ENCODE peak calls at places on chromosomes 1 and 21, in eight cellular contexts. W, I, Q, D, K, V, Y and H are unnamed samples. For H3K4me1, the result is how much of the 10 kb centered on the place peaks cover.

GRCh38 chr1:150089846-150090520 is 22.4 kb downstream of the VPS45 start:
- DNase-seq in W (no peak), I (no peak), Q (no peak), D (no peak), K (no peak), V (no peak), Y (no peak), H (no peak)

GRCh38 chr1:96992871-96993270 is 271.3 kb downstream of the PTBP2 start:
- DNase-seq in W (no peak), I (no peak), Q (no peak), D (no peak), K (no peak), V (no peak), Y (no peak), H (no peak)

GRCh38 chr1:26021647-26022403 is at the start of gene EXTL1:
- DNase-seq in W (peak), I (no peak), Q (no peak), D (peak), K (no peak), V (no peak), Y (no peak), H (peak)

GRCh38 chr1:47333922-47334764 is 553 bp downstream of the CMPK1 start:
- DNase-seq in W (peak), I (peak), Q (peak), D (peak), K (no peak), V (peak), Y (peak), H (peak)

GRCh38 chr1:16110456-16110855 is 37.0 kb upstream of the FAM131C start:
- DNase-seq in W (no peak), I (no peak), Q (no peak), D (no peak), K (no peak), V (no peak), Y (no peak), H (no peak)

GRCh38 chr1:43358121-43358745 is 548 bp upstream of the CDC20 start:
- DNase-seq in W (no peak), I (no peak), Q (peak), D (peak), K (no peak), V (no peak), Y (peak), H (no peak)

GRCh38 chr1:25890249-25891034 is 14.9 kb upstream of the PAQR7 start:
- DNase-seq in W (no peak), I (no peak), Q (no peak), D (no peak), K (no peak), V (no peak), Y (no peak), H (no peak)

GRCh38 chr1:208533746-208534603 is 289.8 kb upstream of the PLXNA2 start:
- DNase-seq in W (no peak), I (peak), Q (no peak), D (no peak), K (no peak), V (no peak), Y (no peak), H (no peak)

GRCh38 chr21:34022557-34023335 is 50.6 kb upstream of the MRPS6 start:
- DNase-seq in W (no peak), I (no peak), Q (no peak), D (no peak), K (no peak), V (no peak), Y (peak), H (no peak)

DNA sequence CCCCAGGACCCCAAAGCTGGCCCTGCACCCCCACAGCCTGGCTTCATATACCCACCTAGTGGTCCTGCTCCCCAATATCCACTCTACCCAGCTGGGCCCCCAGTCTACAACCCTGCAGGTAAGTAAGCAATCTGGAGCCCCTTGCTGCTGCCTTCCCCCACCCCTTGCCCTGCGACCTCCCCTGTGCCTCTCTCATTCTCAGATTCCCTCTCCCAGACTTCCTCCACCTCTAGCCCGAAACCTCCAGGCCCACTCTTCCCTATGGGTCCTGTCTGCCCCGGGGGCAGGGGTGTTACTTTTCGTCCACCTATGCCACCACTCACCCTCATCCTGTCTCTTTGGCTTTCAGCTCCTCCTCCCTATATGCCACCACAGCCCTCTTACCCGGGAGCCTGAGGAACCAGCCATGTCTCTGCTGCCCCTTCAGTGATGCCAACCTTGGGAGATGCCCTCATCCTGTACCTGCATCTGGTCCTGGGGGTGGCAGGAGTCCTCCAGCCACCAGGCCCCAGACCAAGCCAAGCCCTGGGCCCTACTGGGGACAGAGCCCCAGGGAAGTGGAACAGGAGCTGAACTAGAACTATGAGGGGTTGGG is 2.9 kb downstream of the SHISA4 start:
- DNase-seq in W (no peak), I (no peak), Q (no peak), D (no peak), K (no peak), V (no peak), Y (no peak), H (no peak)
- H3K4me1 ChIP-seq in W (under half), I (under half), Q (under half), D (under half), K (under half), V (under half), Y (under half), H (half or more)

DNA sequence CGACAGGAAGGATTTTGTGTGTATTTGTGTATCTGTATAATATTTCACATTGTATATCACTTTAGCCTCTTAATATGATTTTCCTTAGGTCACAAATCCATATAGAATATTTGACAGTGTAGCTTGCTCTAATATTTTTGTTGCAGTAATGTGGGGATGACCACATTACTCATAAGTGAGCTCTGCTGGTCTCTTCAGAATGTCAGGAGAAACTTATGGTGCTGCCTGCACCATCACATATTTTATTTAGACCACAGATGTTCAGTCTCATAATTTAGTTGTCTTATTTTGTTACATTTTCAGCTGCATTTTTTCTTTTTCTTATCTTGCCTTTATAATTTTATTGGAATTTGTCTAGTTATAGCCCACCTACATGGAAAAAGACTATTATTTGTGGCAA is 205.3 kb downstream of the PBX1 start:
- DNase-seq in W (no peak), I (no peak), Q (no peak), D (no peak), K (no peak), V (no peak), Y (no peak), H (no peak)
- H3K4me1 ChIP-seq in W (under half), I (half or more), Q (under half), D (under half), K (under half), V (under half), Y (under half), H (under half)

GRCh38 chr1:33363470-33363861 is 42.6 kb upstream of the A3GALT2 start:
- DNase-seq in W (no peak), I (no peak), Q (no peak), D (no peak), K (no peak), V (no peak), Y (no peak), H (no peak)
- H3K4me1 ChIP-seq in W (half or more), I (half or more), Q (under half), D (under half), K (under half), V (under half), Y (under half), H (half or more)

GRCh38 chr1:41913025-41913424 is 5.7 kb downstream of the HIVEP3 start:
- DNase-seq in W (no peak), I (peak), Q (no peak), D (no peak), K (no peak), V (no peak), Y (no peak), H (no peak)

GRCh38 chr1:41915786-41916571 is 2.7 kb downstream of the HIVEP3 start:
- DNase-seq in W (no peak), I (peak), Q (no peak), D (no peak), K (no peak), V (no peak), Y (no peak), H (no peak)

GRCh38 chr1:41917051-41917530 is 1.6 kb downstream of the HIVEP3 start:
- DNase-seq in W (no peak), I (peak), Q (no peak), D (no peak), K (no peak), V (no peak), Y (no peak), H (no peak)

GRCh38 chr1:41917835-41918449 is 780 bp downstream of the HIVEP3 start:
- DNase-seq in W (peak), I (peak), Q (peak), D (peak), K (no peak), V (peak), Y (peak), H (peak)

GRCh38 chr1:41914515-41914914 is 4.2 kb downstream of the HIVEP3 start:
- DNase-seq in W (no peak), I (no peak), Q (no peak), D (no peak), K (no peak), V (no peak), Y (no peak), H (no peak)
- H3K4me1 ChIP-seq in W (under half), I (under half), Q (under half), D (under half), K (under half), V (half or more), Y (half or more), H (under half)

DNA sequence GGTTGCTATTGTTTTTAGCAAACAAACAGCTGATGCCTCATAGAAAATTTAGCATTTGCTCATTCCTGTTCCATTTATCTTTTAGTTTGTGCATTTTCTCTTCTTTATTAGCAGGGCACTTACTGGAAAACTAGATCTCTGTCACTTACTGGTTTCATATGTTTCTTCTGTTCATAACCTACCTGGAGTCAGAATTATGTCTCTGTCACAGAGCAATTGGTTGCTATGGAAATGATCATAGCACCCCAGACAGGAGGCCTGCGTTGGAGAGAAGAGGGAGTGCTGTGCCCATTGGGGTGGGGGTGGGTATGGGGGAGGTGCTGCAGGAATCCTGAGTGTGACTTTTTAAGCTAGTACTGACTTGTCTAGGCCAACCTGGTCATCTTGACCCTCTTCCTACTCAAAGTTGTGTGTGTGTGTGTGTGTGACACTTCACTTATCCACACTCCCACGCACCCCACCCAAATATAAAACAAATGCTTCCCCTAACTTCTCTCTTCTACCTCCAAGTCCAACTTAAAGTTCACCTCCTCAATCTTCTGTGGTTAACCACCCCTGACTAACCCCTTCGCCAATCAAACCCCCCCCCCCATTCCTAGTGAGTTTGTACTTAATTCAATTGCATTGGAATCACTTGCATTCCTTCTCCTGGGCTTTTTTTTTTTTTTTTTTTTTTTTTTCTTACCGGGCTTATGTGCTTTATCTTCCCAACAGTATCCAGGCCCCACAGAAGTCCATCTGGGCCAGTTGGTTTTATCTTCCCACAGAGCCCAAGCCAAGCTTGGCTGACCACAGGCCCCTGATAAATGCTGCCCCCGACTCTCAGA is 78.6 kb downstream of the CD58 start:
- DNase-seq in W (no peak), I (no peak), Q (no peak), D (no peak), K (no peak), V (no peak), Y (no peak), H (no peak)
- H3K4me1 ChIP-seq in W (under half), I (under half), Q (under half), D (under half), K (under half), V (under half), Y (under half), H (under half)

DNA sequence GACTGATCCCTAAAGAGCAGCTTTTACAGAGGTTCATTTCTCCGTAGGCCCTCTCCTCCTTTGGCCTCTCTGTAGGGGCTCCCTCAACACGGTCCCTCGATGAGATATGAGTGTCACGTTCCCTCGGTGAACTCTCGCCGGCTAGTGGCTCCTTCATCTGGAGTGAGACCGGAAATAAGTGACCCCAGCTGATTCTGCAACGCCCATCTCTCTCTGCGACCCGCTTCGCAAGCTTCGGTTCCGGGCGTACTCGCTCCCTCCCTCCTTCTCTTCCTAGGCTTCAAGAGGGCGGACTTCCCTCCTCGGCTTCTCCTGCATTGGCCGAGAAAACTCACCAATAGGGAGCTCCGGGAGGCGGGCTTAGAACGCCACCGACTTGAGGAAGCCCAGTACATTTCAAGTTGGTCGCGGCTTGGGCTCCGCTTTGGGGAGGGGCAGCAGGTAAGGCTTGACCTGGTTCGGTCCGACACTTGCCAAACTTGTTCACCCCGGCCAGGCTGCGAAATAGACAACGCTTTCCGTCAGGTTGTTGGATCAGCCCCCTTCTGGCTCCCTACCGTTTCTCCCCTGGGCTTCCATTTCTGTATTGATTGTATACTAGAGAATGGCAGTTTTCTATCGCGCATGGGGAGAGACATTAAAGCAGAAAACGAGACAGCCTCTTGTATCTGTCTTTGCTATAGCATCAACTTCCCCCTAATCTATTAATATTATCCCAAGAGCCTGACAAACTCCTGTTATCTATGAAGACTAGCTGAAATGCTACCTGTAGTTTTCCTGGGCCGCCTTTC is at the start of the genes ANKRD34A and POLR3GL:
- DNase-seq in W (peak), I (peak), Q (peak), D (peak), K (peak), V (peak), Y (peak), H (peak)
- H3K4me1 ChIP-seq in W (under half), I (under half), Q (under half), D (under half), K (under half), V (under half), Y (under half), H (under half)

GRCh38 chr1:167272375-167272957 is 51.8 kb downstream of the POU2F1 start:
- DNase-seq in W (no peak), I (no peak), Q (no peak), D (no peak), K (no peak), V (no peak), Y (no peak), H (no peak)
- H3K4me1 ChIP-seq in W (under half), I (under half), Q (under half), D (under half), K (under half), V (under half), Y (under half), H (half or more)